ENCODE peak calls at places on chromosomes 13 and 19, in eight cellular contexts. C is cardiac fibroblast; J is T-helper 2 cell; H is activated CD4-positive, alpha-beta T cell treated with anti-CD3 and anti-CD28 coated beads, Interleukin-2, amount 50 U/mL, for 4 hours; S is A172; U is Calu3; B is Caki2; A is NCI-H69. I is an unnamed sample.

GRCh38 chr19:17389288-17389687 is 4.7 kb downstream of the CCDC194 start:
- DNase-seq in C (no peak), J (no peak), H (no peak), S (no peak), U (no peak), B (no peak), A (no peak), I (no peak)

GRCh38 chr13:110304256-110304655 is 2.7 kb downstream of the COL4A1 start:
- DNase-seq in C (peak; percentile 78), J (no peak), H (no peak), S (peak; percentile 35), U (no peak), B (peak; percentile 84), A (no peak), I (no peak)

GRCh38 chr19:46601318-46602224 is at the start of gene CALM3:
- DNase-seq in C (no peak), J (peak; percentile 38), H (no peak), S (no peak), U (no peak), B (no peak), A (peak; percentile 53), I (peak; percentile 33)

GRCh38 chr13:48859168-48860105 is 116.3 kb upstream of the FNDC3A start:
- DNase-seq in C (no peak), J (no peak), H (no peak), S (no peak), U (no peak), B (no peak), A (peak; percentile 6), I (no peak)

GRCh38 chr19:17333611-17334413 is 843 bp downstream of the ANO8 start:
- DNase-seq in C (peak; percentile 70), J (peak; percentile 95), H (peak; percentile 72), S (peak; percentile 89), U (peak; percentile 81), B (peak; percentile 80), A (no peak), I (no peak)

GRCh38 chr13:100300708-100301107 is 211.8 kb downstream of the PCCA start:
- DNase-seq in C (no peak), J (no peak), H (no peak), S (no peak), U (no peak), B (no peak), A (peak; percentile 83), I (no peak)

GRCh38 chr19:44755219-44755618 is 6.7 kb downstream of the BCL3 start:
- DNase-seq in C (no peak), J (no peak), H (no peak), S (no peak), U (no peak), B (no peak), A (no peak), I (no peak)

GRCh38 chr13:98892821-98893220 is 85.0 kb downstream of the DOCK9 start:
- DNase-seq in C (no peak), J (no peak), H (no peak), S (no peak), U (no peak), B (no peak), A (peak; percentile 80), I (peak; percentile 40)

GRCh38 chr13:32537580-32538233 is 888 bp downstream of the N4BP2L2 start:
- DNase-seq in C (no peak), J (peak; percentile 78), H (peak; percentile 13), S (no peak), U (peak; percentile 15), B (peak; percentile 8), A (no peak), I (peak; percentile 6)

GRCh38 chr13:89857502-89857901 is 1490.0 kb upstream of the MIR17HG start:
- DNase-seq in C (no peak), J (no peak), H (no peak), S (no peak), U (no peak), B (no peak), A (no peak), I (no peak)

GRCh38 chr13:109273326-109273751 is 513.0 kb downstream of the IRS2 start:
- DNase-seq in C (peak; percentile 47), J (no peak), H (no peak), S (peak; percentile 45), U (no peak), B (peak; percentile 20), A (no peak), I (peak; percentile 65)

GRCh38 chr13:33134213-33134612 is 118.0 kb downstream of the KL start:
- DNase-seq in C (no peak), J (no peak), H (no peak), S (no peak), U (no peak), B (no peak), A (no peak), I (no peak)

GRCh38 chr19:36963262-36963661 is 47.1 kb downstream of the ZNF568 start:
- DNase-seq in C (no peak), J (no peak), H (no peak), S (no peak), U (no peak), B (no peak), A (peak; percentile 93), I (no peak)

GRCh38 chr19:41377977-41378707 is 1.8 kb downstream of the TMEM91 start:
- DNase-seq in C (no peak), J (no peak), H (no peak), S (no peak), U (no peak), B (no peak), A (peak; percentile 49), I (no peak)

GRCh38 chr13:26707122-26708006 is 53.2 kb downstream of the GPR12 start:
- DNase-seq in C (peak; percentile 68), J (peak; percentile 42), H (no peak), S (peak; percentile 47), U (peak; percentile 42), B (no peak), A (peak; percentile 54), I (peak; percentile 41)

GRCh38 chr13:41327994-41328778 is 17.1 kb downstream of the NAA16 start:
- DNase-seq in C (peak; percentile 17), J (no peak), H (no peak), S (no peak), U (no peak), B (no peak), A (no peak), I (peak; percentile 39)

GRCh38 chr19:21698215-21698614 is 69.2 kb downstream of the ZNF100 start:
- DNase-seq in C (peak; percentile 21), J (peak; percentile 12), H (no peak), S (peak; percentile 3), U (no peak), B (no peak), A (peak; percentile 54), I (peak; percentile 2)

GRCh38 chr13:87671031-87671823 is at the start of gene SLITRK5:
- DNase-seq in C (peak; percentile 47), J (peak; percentile 64), H (peak; percentile 12), S (peak; percentile 72), U (no peak), B (peak; percentile 88), A (peak; percentile 95), I (peak; percentile 52)

GRCh38 chr13:92716749-92717148 is 509.9 kb upstream of the GPC6 start:
- DNase-seq in C (peak; percentile 45), J (no peak), H (no peak), S (peak; percentile 6), U (no peak), B (peak; percentile 0), A (peak; percentile 48), I (no peak)

GRCh38 chr19:13051581-13052165 is 51.0 kb downstream of the LYL1 start:
- DNase-seq in C (peak; percentile 52), J (no peak), H (no peak), S (peak; percentile 74), U (peak; percentile 79), B (peak; percentile 90), A (peak; percentile 93), I (peak; percentile 49)

GRCh38 chr13:37202264-37202663 is 96.8 kb upstream of the CSNK1A1L start:
- DNase-seq in C (no peak), J (no peak), H (no peak), S (no peak), U (no peak), B (no peak), A (no peak), I (no peak)

GRCh38 chr19:19566306-19566705 is 28.2 kb downstream of the CILP2 start:
- DNase-seq in C (no peak), J (no peak), H (no peak), S (no peak), U (no peak), B (peak; percentile 64), A (no peak), I (no peak)

GRCh38 chr19:7925171-7925837 is 631 bp downstream of the CTXN1 start:
- DNase-seq in C (peak; percentile 73), J (peak; percentile 79), H (peak; percentile 68), S (peak; percentile 76), U (peak; percentile 68), B (peak; percentile 59), A (peak; percentile 84), I (peak; percentile 79)

GRCh38 chr13:107678075-107678689 is 537.2 kb downstream of the LIG4 start:
- DNase-seq in C (peak; percentile 7), J (no peak), H (no peak), S (no peak), U (no peak), B (no peak), A (no peak), I (no peak)

GRCh38 chr19:19120308-19121156 is 17.7 kb downstream of the TMEM161A start:
- DNase-seq in C (peak; percentile 86), J (peak; percentile 51), H (no peak), S (no peak), U (no peak), B (peak; percentile 28), A (peak; percentile 98), I (peak; percentile 22)

GRCh38 chr19:2055871-2056809 is 5.1 kb upstream of the MKNK2 start:
- DNase-seq in C (peak; percentile 84), J (peak; percentile 63), H (no peak), S (peak; percentile 95), U (no peak), B (peak; percentile 63), A (peak; percentile 87), I (peak; percentile 56)

GRCh38 chr13:66154354-66154753 is 1075.8 kb downstream of the PCDH9 start:
- DNase-seq in C (no peak), J (no peak), H (no peak), S (no peak), U (no peak), B (no peak), A (no peak), I (no peak)